ENCODE peak calls at places on chromosomes 4 and X, in nine cellular contexts. One of them, this sample, is unnamed.

GRCh38 chr4:109334129-109334528 is 31.7 kb upstream of the COL25A1 start:
- ATAC-seq in upper lobe of left lung: no peak
- ATAC-seq in left cardiac atrium: no peak
- ATAC-seq in left lung: no peak
- ATAC-seq in effector memory CD8-positive, alpha-beta T cell: no peak
- ATAC-seq in activated CD4-positive, CD25-positive, alpha-beta regulatory T cell treated with anti-CD3 and anti-CD28 coated beads, Interleukin-2, amount 50 U/mL, for 24 hours: no peak
- ATAC-seq in T-helper 17 cell: no peak
- ATAC-seq in activated T-cell treated with anti-CD3 and anti-CD28 coated beads, Interleukin-2, amount 50 U/mL, for 4 hours: no peak
- ATAC-seq in lung: no peak
- ATAC-seq in this sample: no peak

GRCh38 chr4:152010680-152011079 is 249.9 kb upstream of the GATB start:
- ATAC-seq in lung: no peak
- ATAC-seq in upper lobe of left lung: no peak
- ATAC-seq in left lung: no peak
- ATAC-seq in effector memory CD8-positive, alpha-beta T cell: peak
- ATAC-seq in activated CD4-positive, CD25-positive, alpha-beta regulatory T cell treated with anti-CD3 and anti-CD28 coated beads, Interleukin-2, amount 50 U/mL, for 24 hours: no peak
- ATAC-seq in left cardiac atrium: no peak
- ATAC-seq in T-helper 17 cell: peak
- ATAC-seq in activated T-cell treated with anti-CD3 and anti-CD28 coated beads, Interleukin-2, amount 50 U/mL, for 4 hours: no peak
- ATAC-seq in this sample: no peak

GRCh38 chrX:5117816-5118215 is 1110.9 kb downstream of the NLGN4X start:
- ATAC-seq in activated T-cell treated with anti-CD3 and anti-CD28 coated beads, Interleukin-2, amount 50 U/mL, for 4 hours: no peak
- ATAC-seq in activated CD4-positive, CD25-positive, alpha-beta regulatory T cell treated with anti-CD3 and anti-CD28 coated beads, Interleukin-2, amount 50 U/mL, for 24 hours: no peak
- ATAC-seq in T-helper 17 cell: no peak
- ATAC-seq in lung: no peak
- ATAC-seq in left lung: no peak
- ATAC-seq in upper lobe of left lung: no peak
- ATAC-seq in left cardiac atrium: no peak
- ATAC-seq in effector memory CD8-positive, alpha-beta T cell: no peak
- ATAC-seq in this sample: no peak

GRCh38 chr4:148434075-148434773 is 8.0 kb downstream of the NR3C2 start:
- ATAC-seq in activated T-cell treated with anti-CD3 and anti-CD28 coated beads, Interleukin-2, amount 50 U/mL, for 4 hours: peak
- ATAC-seq in lung: no peak
- ATAC-seq in effector memory CD8-positive, alpha-beta T cell: peak
- ATAC-seq in activated CD4-positive, CD25-positive, alpha-beta regulatory T cell treated with anti-CD3 and anti-CD28 coated beads, Interleukin-2, amount 50 U/mL, for 24 hours: no peak
- ATAC-seq in upper lobe of left lung: no peak
- ATAC-seq in left lung: no peak
- ATAC-seq in left cardiac atrium: no peak
- ATAC-seq in T-helper 17 cell: peak
- ATAC-seq in this sample: no peak

GRCh38 chr4:152957437-152958185 is 21.5 kb downstream of the FHDC1 start:
- ATAC-seq in upper lobe of left lung: peak
- ATAC-seq in lung: peak
- ATAC-seq in effector memory CD8-positive, alpha-beta T cell: peak
- ATAC-seq in left cardiac atrium: peak
- ATAC-seq in activated T-cell treated with anti-CD3 and anti-CD28 coated beads, Interleukin-2, amount 50 U/mL, for 4 hours: no peak
- ATAC-seq in activated CD4-positive, CD25-positive, alpha-beta regulatory T cell treated with anti-CD3 and anti-CD28 coated beads, Interleukin-2, amount 50 U/mL, for 24 hours: no peak
- ATAC-seq in left lung: peak
- ATAC-seq in T-helper 17 cell: no peak
- ATAC-seq in this sample: peak

GRCh38 chr4:2652415-2653155 is 103.6 kb downstream of the TNIP2 start:
- ATAC-seq in activated T-cell treated with anti-CD3 and anti-CD28 coated beads, Interleukin-2, amount 50 U/mL, for 4 hours: no peak
- ATAC-seq in T-helper 17 cell: no peak
- ATAC-seq in activated CD4-positive, CD25-positive, alpha-beta regulatory T cell treated with anti-CD3 and anti-CD28 coated beads, Interleukin-2, amount 50 U/mL, for 24 hours: no peak
- ATAC-seq in lung: no peak
- ATAC-seq in left lung: no peak
- ATAC-seq in effector memory CD8-positive, alpha-beta T cell: no peak
- ATAC-seq in left cardiac atrium: no peak
- ATAC-seq in upper lobe of left lung: no peak
- ATAC-seq in this sample: no peak

GRCh38 chrX:132101799-132102198 is 26.0 kb downstream of the FRMD7 start:
- ATAC-seq in lung: no peak
- ATAC-seq in left lung: no peak
- ATAC-seq in activated T-cell treated with anti-CD3 and anti-CD28 coated beads, Interleukin-2, amount 50 U/mL, for 4 hours: no peak
- ATAC-seq in effector memory CD8-positive, alpha-beta T cell: no peak
- ATAC-seq in left cardiac atrium: no peak
- ATAC-seq in activated CD4-positive, CD25-positive, alpha-beta regulatory T cell treated with anti-CD3 and anti-CD28 coated beads, Interleukin-2, amount 50 U/mL, for 24 hours: no peak
- ATAC-seq in upper lobe of left lung: no peak
- ATAC-seq in T-helper 17 cell: no peak
- ATAC-seq in this sample: no peak

GRCh38 chr4:35461931-35462659 is 782.2 kb downstream of the ARAP2 start:
- ATAC-seq in effector memory CD8-positive, alpha-beta T cell: no peak
- ATAC-seq in T-helper 17 cell: no peak
- ATAC-seq in activated T-cell treated with anti-CD3 and anti-CD28 coated beads, Interleukin-2, amount 50 U/mL, for 4 hours: no peak
- ATAC-seq in activated CD4-positive, CD25-positive, alpha-beta regulatory T cell treated with anti-CD3 and anti-CD28 coated beads, Interleukin-2, amount 50 U/mL, for 24 hours: no peak
- ATAC-seq in upper lobe of left lung: no peak
- ATAC-seq in lung: no peak
- ATAC-seq in left cardiac atrium: no peak
- ATAC-seq in left lung: no peak
- ATAC-seq in this sample: no peak

GRCh38 chrX:38347136-38347535 is 5.3 kb upstream of the OTC start:
- ATAC-seq in left lung: peak
- ATAC-seq in lung: no peak
- ATAC-seq in activated T-cell treated with anti-CD3 and anti-CD28 coated beads, Interleukin-2, amount 50 U/mL, for 4 hours: no peak
- ATAC-seq in activated CD4-positive, CD25-positive, alpha-beta regulatory T cell treated with anti-CD3 and anti-CD28 coated beads, Interleukin-2, amount 50 U/mL, for 24 hours: no peak
- ATAC-seq in left cardiac atrium: peak
- ATAC-seq in effector memory CD8-positive, alpha-beta T cell: no peak
- ATAC-seq in T-helper 17 cell: no peak
- ATAC-seq in upper lobe of left lung: peak
- ATAC-seq in this sample: no peak

GRCh38 chr4:20219526-20219925 is 32.2 kb upstream of the SLIT2 start:
- ATAC-seq in lung: no peak
- ATAC-seq in left lung: no peak
- ATAC-seq in left cardiac atrium: no peak
- ATAC-seq in activated T-cell treated with anti-CD3 and anti-CD28 coated beads, Interleukin-2, amount 50 U/mL, for 4 hours: no peak
- ATAC-seq in upper lobe of left lung: no peak
- ATAC-seq in activated CD4-positive, CD25-positive, alpha-beta regulatory T cell treated with anti-CD3 and anti-CD28 coated beads, Interleukin-2, amount 50 U/mL, for 24 hours: no peak
- ATAC-seq in T-helper 17 cell: no peak
- ATAC-seq in effector memory CD8-positive, alpha-beta T cell: no peak
- ATAC-seq in this sample: no peak

GRCh38 chrX:24178441-24178840 is 28.9 kb downstream of the ZFX start:
- ATAC-seq in T-helper 17 cell: no peak
- ATAC-seq in activated CD4-positive, CD25-positive, alpha-beta regulatory T cell treated with anti-CD3 and anti-CD28 coated beads, Interleukin-2, amount 50 U/mL, for 24 hours: no peak
- ATAC-seq in left lung: no peak
- ATAC-seq in activated T-cell treated with anti-CD3 and anti-CD28 coated beads, Interleukin-2, amount 50 U/mL, for 4 hours: no peak
- ATAC-seq in lung: no peak
- ATAC-seq in upper lobe of left lung: no peak
- ATAC-seq in left cardiac atrium: no peak
- ATAC-seq in effector memory CD8-positive, alpha-beta T cell: no peak
- ATAC-seq in this sample: no peak

GRCh38 chr4:52200339-52200725 is 149.2 kb downstream of the SPATA18 start:
- ATAC-seq in T-helper 17 cell: no peak
- ATAC-seq in effector memory CD8-positive, alpha-beta T cell: no peak
- ATAC-seq in left cardiac atrium: no peak
- ATAC-seq in activated T-cell treated with anti-CD3 and anti-CD28 coated beads, Interleukin-2, amount 50 U/mL, for 4 hours: no peak
- ATAC-seq in activated CD4-positive, CD25-positive, alpha-beta regulatory T cell treated with anti-CD3 and anti-CD28 coated beads, Interleukin-2, amount 50 U/mL, for 24 hours: no peak
- ATAC-seq in upper lobe of left lung: no peak
- ATAC-seq in lung: no peak
- ATAC-seq in left lung: no peak
- ATAC-seq in this sample: no peak

GRCh38 chr4:2080429-2081300 is 21.5 kb downstream of the NAT8L start:
- ATAC-seq in T-helper 17 cell: no peak
- ATAC-seq in left cardiac atrium: no peak
- ATAC-seq in upper lobe of left lung: peak
- ATAC-seq in effector memory CD8-positive, alpha-beta T cell: no peak
- ATAC-seq in activated CD4-positive, CD25-positive, alpha-beta regulatory T cell treated with anti-CD3 and anti-CD28 coated beads, Interleukin-2, amount 50 U/mL, for 24 hours: no peak
- ATAC-seq in lung: no peak
- ATAC-seq in activated T-cell treated with anti-CD3 and anti-CD28 coated beads, Interleukin-2, amount 50 U/mL, for 4 hours: no peak
- ATAC-seq in left lung: peak
- ATAC-seq in this sample: peak

GRCh38 chr4:95250544-95251137 is 298.1 kb downstream of the UNC5C start:
- ATAC-seq in upper lobe of left lung: peak
- ATAC-seq in activated CD4-positive, CD25-positive, alpha-beta regulatory T cell treated with anti-CD3 and anti-CD28 coated beads, Interleukin-2, amount 50 U/mL, for 24 hours: no peak
- ATAC-seq in activated T-cell treated with anti-CD3 and anti-CD28 coated beads, Interleukin-2, amount 50 U/mL, for 4 hours: no peak
- ATAC-seq in lung: no peak
- ATAC-seq in left cardiac atrium: no peak
- ATAC-seq in T-helper 17 cell: no peak
- ATAC-seq in effector memory CD8-positive, alpha-beta T cell: no peak
- ATAC-seq in left lung: peak
- ATAC-seq in this sample: no peak

GRCh38 chr4:153394945-153395344 is 50.5 kb downstream of the MND1 start:
- ATAC-seq in lung: no peak
- ATAC-seq in activated T-cell treated with anti-CD3 and anti-CD28 coated beads, Interleukin-2, amount 50 U/mL, for 4 hours: no peak
- ATAC-seq in activated CD4-positive, CD25-positive, alpha-beta regulatory T cell treated with anti-CD3 and anti-CD28 coated beads, Interleukin-2, amount 50 U/mL, for 24 hours: no peak
- ATAC-seq in upper lobe of left lung: no peak
- ATAC-seq in left lung: no peak
- ATAC-seq in left cardiac atrium: no peak
- ATAC-seq in T-helper 17 cell: no peak
- ATAC-seq in effector memory CD8-positive, alpha-beta T cell: no peak
- ATAC-seq in this sample: no peak

GRCh38 chr4:161252520-161253141 is 911.2 kb downstream of the FSTL5 start:
- ATAC-seq in activated T-cell treated with anti-CD3 and anti-CD28 coated beads, Interleukin-2, amount 50 U/mL, for 4 hours: no peak
- ATAC-seq in T-helper 17 cell: no peak
- ATAC-seq in activated CD4-positive, CD25-positive, alpha-beta regulatory T cell treated with anti-CD3 and anti-CD28 coated beads, Interleukin-2, amount 50 U/mL, for 24 hours: no peak
- ATAC-seq in lung: peak
- ATAC-seq in upper lobe of left lung: peak
- ATAC-seq in left cardiac atrium: no peak
- ATAC-seq in effector memory CD8-positive, alpha-beta T cell: no peak
- ATAC-seq in left lung: peak
- ATAC-seq in this sample: no peak

GRCh38 chr4:177108708-177109107 is 201.0 kb upstream of the NEIL3 start:
- ATAC-seq in left lung: no peak
- ATAC-seq in effector memory CD8-positive, alpha-beta T cell: no peak
- ATAC-seq in T-helper 17 cell: no peak
- ATAC-seq in lung: no peak
- ATAC-seq in activated T-cell treated with anti-CD3 and anti-CD28 coated beads, Interleukin-2, amount 50 U/mL, for 4 hours: no peak
- ATAC-seq in activated CD4-positive, CD25-positive, alpha-beta regulatory T cell treated with anti-CD3 and anti-CD28 coated beads, Interleukin-2, amount 50 U/mL, for 24 hours: no peak
- ATAC-seq in upper lobe of left lung: peak
- ATAC-seq in left cardiac atrium: no peak
- ATAC-seq in this sample: no peak

GRCh38 chrX:49816435-49816834 is 12.7 kb upstream of the PAGE4 start:
- ATAC-seq in effector memory CD8-positive, alpha-beta T cell: no peak
- ATAC-seq in upper lobe of left lung: no peak
- ATAC-seq in lung: no peak
- ATAC-seq in activated T-cell treated with anti-CD3 and anti-CD28 coated beads, Interleukin-2, amount 50 U/mL, for 4 hours: no peak
- ATAC-seq in left cardiac atrium: no peak
- ATAC-seq in T-helper 17 cell: no peak
- ATAC-seq in left lung: no peak
- ATAC-seq in activated CD4-positive, CD25-positive, alpha-beta regulatory T cell treated with anti-CD3 and anti-CD28 coated beads, Interleukin-2, amount 50 U/mL, for 24 hours: no peak
- ATAC-seq in this sample: no peak

GRCh38 chr4:106929248-106929647 is 106.9 kb downstream of the DKK2 start:
- ATAC-seq in activated CD4-positive, CD25-positive, alpha-beta regulatory T cell treated with anti-CD3 and anti-CD28 coated beads, Interleukin-2, amount 50 U/mL, for 24 hours: no peak
- ATAC-seq in left lung: no peak
- ATAC-seq in activated T-cell treated with anti-CD3 and anti-CD28 coated beads, Interleukin-2, amount 50 U/mL, for 4 hours: no peak
- ATAC-seq in left cardiac atrium: no peak
- ATAC-seq in T-helper 17 cell: no peak
- ATAC-seq in effector memory CD8-positive, alpha-beta T cell: no peak
- ATAC-seq in lung: no peak
- ATAC-seq in upper lobe of left lung: no peak
- ATAC-seq in this sample: no peak

GRCh38 chrX:116342903-116343302 is 93.5 kb upstream of the SLC6A14 start:
- ATAC-seq in activated CD4-positive, CD25-positive, alpha-beta regulatory T cell treated with anti-CD3 and anti-CD28 coated beads, Interleukin-2, amount 50 U/mL, for 24 hours: no peak
- ATAC-seq in effector memory CD8-positive, alpha-beta T cell: no peak
- ATAC-seq in lung: no peak
- ATAC-seq in activated T-cell treated with anti-CD3 and anti-CD28 coated beads, Interleukin-2, amount 50 U/mL, for 4 hours: no peak
- ATAC-seq in left lung: peak
- ATAC-seq in upper lobe of left lung: no peak
- ATAC-seq in left cardiac atrium: no peak
- ATAC-seq in T-helper 17 cell: no peak
- ATAC-seq in this sample: no peak

GRCh38 chr4:137370699-137371098 is 161.6 kb downstream of the PCDH18 start:
- ATAC-seq in upper lobe of left lung: no peak
- ATAC-seq in activated CD4-positive, CD25-positive, alpha-beta regulatory T cell treated with anti-CD3 and anti-CD28 coated beads, Interleukin-2, amount 50 U/mL, for 24 hours: no peak
- ATAC-seq in lung: no peak
- ATAC-seq in left cardiac atrium: no peak
- ATAC-seq in T-helper 17 cell: no peak
- ATAC-seq in activated T-cell treated with anti-CD3 and anti-CD28 coated beads, Interleukin-2, amount 50 U/mL, for 4 hours: no peak
- ATAC-seq in left lung: peak
- ATAC-seq in effector memory CD8-positive, alpha-beta T cell: no peak
- ATAC-seq in this sample: no peak

GRCh38 chr4:14566518-14566917 is 435.8 kb upstream of the CPEB2 start:
- ATAC-seq in left cardiac atrium: no peak
- ATAC-seq in upper lobe of left lung: no peak
- ATAC-seq in lung: no peak
- ATAC-seq in activated T-cell treated with anti-CD3 and anti-CD28 coated beads, Interleukin-2, amount 50 U/mL, for 4 hours: peak
- ATAC-seq in left lung: no peak
- ATAC-seq in activated CD4-positive, CD25-positive, alpha-beta regulatory T cell treated with anti-CD3 and anti-CD28 coated beads, Interleukin-2, amount 50 U/mL, for 24 hours: peak
- ATAC-seq in effector memory CD8-positive, alpha-beta T cell: no peak
- ATAC-seq in T-helper 17 cell: no peak
- ATAC-seq in this sample: no peak

GRCh38 chr4:146243141-146243882 is 29.0 kb downstream of the REELD1 start:
- ATAC-seq in upper lobe of left lung: no peak
- ATAC-seq in activated T-cell treated with anti-CD3 and anti-CD28 coated beads, Interleukin-2, amount 50 U/mL, for 4 hours: peak
- ATAC-seq in T-helper 17 cell: peak
- ATAC-seq in effector memory CD8-positive, alpha-beta T cell: peak
- ATAC-seq in lung: no peak
- ATAC-seq in left cardiac atrium: no peak
- ATAC-seq in left lung: no peak
- ATAC-seq in activated CD4-positive, CD25-positive, alpha-beta regulatory T cell treated with anti-CD3 and anti-CD28 coated beads, Interleukin-2, amount 50 U/mL, for 24 hours: peak
- ATAC-seq in this sample: no peak

GRCh38 chr4:74308215-74308614 is at the start of gene EPGN:
- ATAC-seq in activated T-cell treated with anti-CD3 and anti-CD28 coated beads, Interleukin-2, amount 50 U/mL, for 4 hours: no peak
- ATAC-seq in lung: no peak
- ATAC-seq in activated CD4-positive, CD25-positive, alpha-beta regulatory T cell treated with anti-CD3 and anti-CD28 coated beads, Interleukin-2, amount 50 U/mL, for 24 hours: no peak
- ATAC-seq in T-helper 17 cell: peak
- ATAC-seq in effector memory CD8-positive, alpha-beta T cell: no peak
- ATAC-seq in upper lobe of left lung: no peak
- ATAC-seq in left lung: no peak
- ATAC-seq in left cardiac atrium: no peak
- ATAC-seq in this sample: no peak

GRCh38 chr4:13921805-13922204 is 294.3 kb upstream of the BOD1L1 start:
- ATAC-seq in left lung: no peak
- ATAC-seq in activated CD4-positive, CD25-positive, alpha-beta regulatory T cell treated with anti-CD3 and anti-CD28 coated beads, Interleukin-2, amount 50 U/mL, for 24 hours: no peak
- ATAC-seq in upper lobe of left lung: no peak
- ATAC-seq in T-helper 17 cell: no peak
- ATAC-seq in effector memory CD8-positive, alpha-beta T cell: no peak
- ATAC-seq in lung: no peak
- ATAC-seq in left cardiac atrium: no peak
- ATAC-seq in activated T-cell treated with anti-CD3 and anti-CD28 coated beads, Interleukin-2, amount 50 U/mL, for 4 hours: no peak
- ATAC-seq in this sample: no peak

This sample was measured in gastroesophageal sphincter.